ENCODE peak calls at places on chromosomes 4 and X, in six cellular contexts. Y, O, M, K, S and B are unnamed samples.
A peak's percentile ranks its signal among the peaks of the same experiment; 100 is the strongest.

GRCh38 chr4:52788806-52789205 is 37.6 kb upstream of the ERVMER34-1 start:
- DNase-seq in Y (no peak), O (no peak), M (no peak), K (no peak), S (no peak), B (no peak)

GRCh38 chrX:54808109-54808604 is 612 bp downstream of the MAGED2 start:
- DNase-seq in Y (no peak), O (peak; percentile 77), M (peak; percentile 69), K (peak; percentile 65), S (no peak), B (peak; percentile 41)

GRCh38 chr4:94653984-94654609 is 103.7 kb upstream of the BMPR1B start:
- DNase-seq in Y (no peak), O (no peak), M (no peak), K (no peak), S (no peak), B (no peak)

GRCh38 chrX:108114541-108114940 is 23.0 kb downstream of the ATG4A start:
- DNase-seq in Y (no peak), O (no peak), M (no peak), K (no peak), S (no peak), B (no peak)

GRCh38 chrX:98448524-98448923 is 1564.8 kb downstream of the RPA4 start:
- DNase-seq in Y (no peak), O (no peak), M (no peak), K (no peak), S (no peak), B (no peak)

GRCh38 chrX:154827194-154827593 is 7.3 kb downstream of the SMIM9 start:
- DNase-seq in Y (no peak), O (no peak), M (no peak), K (no peak), S (no peak), B (no peak)

GRCh38 chr4:56768772-56769171 is 52.7 kb downstream of the SPINK2 start:
- DNase-seq in Y (no peak), O (no peak), M (peak; percentile 68), K (peak; percentile 58), S (no peak), B (no peak)

GRCh38 chr4:8033067-8033755 is 93.5 kb upstream of the AFAP1 start:
- DNase-seq in Y (no peak), O (no peak), M (no peak), K (no peak), S (no peak), B (no peak)

GRCh38 chrX:8864151-8864550 is 63.0 kb upstream of the FAM9A start:
- DNase-seq in Y (no peak), O (no peak), M (no peak), K (no peak), S (no peak), B (no peak)

GRCh38 chr4:127400736-127401346 is 231.9 kb upstream of the INTU start:
- DNase-seq in Y (peak; percentile 61), O (peak; percentile 25), M (peak; percentile 46), K (peak; percentile 36), S (no peak), B (no peak)

GRCh38 chr4:51995647-51996046 is 24.5 kb downstream of the LRRC66 start:
- DNase-seq in Y (no peak), O (no peak), M (no peak), K (no peak), S (no peak), B (no peak)

GRCh38 chrX:106933538-106933961 is 13.3 kb downstream of the CLDN2 start:
- DNase-seq in Y (no peak), O (no peak), M (peak; percentile 16), K (no peak), S (no peak), B (no peak)

GRCh38 chr4:158996669-158997074 is 106.2 kb upstream of the RAPGEF2 start:
- DNase-seq in Y (peak; percentile 99), O (no peak), M (no peak), K (no peak), S (no peak), B (no peak)

GRCh38 chr4:175614880-175615279 is 197.2 kb downstream of the GPM6A start:
- DNase-seq in Y (no peak), O (no peak), M (no peak), K (no peak), S (no peak), B (no peak)

GRCh38 chr4:110970642-110971041 is 347.8 kb upstream of the PITX2 start:
- DNase-seq in Y (peak; percentile 32), O (no peak), M (peak; percentile 82), K (peak; percentile 68), S (no peak), B (no peak)

GRCh38 chr4:167897116-167897515 is 195.2 kb upstream of the ANXA10 start:
- DNase-seq in Y (peak; percentile 95), O (no peak), M (no peak), K (no peak), S (peak; percentile 95), B (no peak)

GRCh38 chr4:112296949-112297483 is at the start of gene ALPK1:
- DNase-seq in Y (peak; percentile 84), O (no peak), M (peak; percentile 53), K (no peak), S (no peak), B (no peak)

GRCh38 chrX:101257448-101258259 is 33.5 kb downstream of the TAF7L start:
- DNase-seq in Y (no peak), O (no peak), M (no peak), K (no peak), S (no peak), B (no peak)

GRCh38 chrX:106397788-106398538 is 213.8 kb upstream of the RADX start:
- DNase-seq in Y (peak; percentile 12), O (no peak), M (no peak), K (no peak), S (no peak), B (no peak)

GRCh38 chr4:68359508-68359907 is 9.6 kb upstream of the YTHDC1 start:
- DNase-seq in Y (no peak), O (no peak), M (no peak), K (no peak), S (no peak), B (no peak)

GRCh38 chr4:23827971-23828680 is 61.7 kb downstream of the PPARGC1A start:
- DNase-seq in Y (no peak), O (no peak), M (no peak), K (no peak), S (no peak), B (no peak)

GRCh38 chr4:89860971-89861370 is 24.0 kb upstream of the SNCA start:
- DNase-seq in Y (no peak), O (no peak), M (no peak), K (no peak), S (no peak), B (no peak)

GRCh38 chr4:69066945-69067344 is 29.3 kb upstream of the UGT2B7 start:
- DNase-seq in Y (peak; percentile 65), O (no peak), M (no peak), K (no peak), S (no peak), B (no peak)

GRCh38 chr4:166067915-166068314 is 194.9 kb downstream of the TLL1 start:
- DNase-seq in Y (no peak), O (no peak), M (no peak), K (no peak), S (no peak), B (no peak)

GRCh38 chr4:109016200-109016599 is 253.3 kb upstream of the ETNPPL start:
- DNase-seq in Y (no peak), O (no peak), M (no peak), K (no peak), S (no peak), B (no peak)

GRCh38 chr4:90457817-90458216 is 330.6 kb downstream of the CCSER1 start:
- DNase-seq in Y (no peak), O (no peak), M (no peak), K (no peak), S (no peak), B (no peak)

GRCh38 chrX:72139538-72139937 is 7.8 kb upstream of the RTL5 start:
- DNase-seq in Y (no peak), O (no peak), M (no peak), K (no peak), S (no peak), B (no peak)

GRCh38 chrX:154082396-154083133 is 15.0 kb downstream of the MECP2 start:
- DNase-seq in Y (peak; percentile 55), O (no peak), M (no peak), K (no peak), S (no peak), B (no peak)

GRCh38 chrX:11137543-11138139 is 26.5 kb downstream of the HCCS start:
- DNase-seq in Y (no peak), O (no peak), M (peak; percentile 52), K (no peak), S (no peak), B (no peak)
- TF ChIP-seq CTCF in Y (peak; percentile 58), O (peak; percentile 62), M (no peak), K (peak; percentile 54), S (peak; percentile 75), B (no peak)

GRCh38 chr4:153153339-153153851 is 50.8 kb upstream of the TRIM2 start:
- DNase-seq in Y (peak; percentile 51), O (peak; percentile 30), M (peak; percentile 71), K (peak; percentile 72), S (no peak), B (no peak)
- TF ChIP-seq CTCF in Y (no peak), O (no peak), M (no peak), K (peak; percentile 15), S (no peak), B (no peak)

DNA sequence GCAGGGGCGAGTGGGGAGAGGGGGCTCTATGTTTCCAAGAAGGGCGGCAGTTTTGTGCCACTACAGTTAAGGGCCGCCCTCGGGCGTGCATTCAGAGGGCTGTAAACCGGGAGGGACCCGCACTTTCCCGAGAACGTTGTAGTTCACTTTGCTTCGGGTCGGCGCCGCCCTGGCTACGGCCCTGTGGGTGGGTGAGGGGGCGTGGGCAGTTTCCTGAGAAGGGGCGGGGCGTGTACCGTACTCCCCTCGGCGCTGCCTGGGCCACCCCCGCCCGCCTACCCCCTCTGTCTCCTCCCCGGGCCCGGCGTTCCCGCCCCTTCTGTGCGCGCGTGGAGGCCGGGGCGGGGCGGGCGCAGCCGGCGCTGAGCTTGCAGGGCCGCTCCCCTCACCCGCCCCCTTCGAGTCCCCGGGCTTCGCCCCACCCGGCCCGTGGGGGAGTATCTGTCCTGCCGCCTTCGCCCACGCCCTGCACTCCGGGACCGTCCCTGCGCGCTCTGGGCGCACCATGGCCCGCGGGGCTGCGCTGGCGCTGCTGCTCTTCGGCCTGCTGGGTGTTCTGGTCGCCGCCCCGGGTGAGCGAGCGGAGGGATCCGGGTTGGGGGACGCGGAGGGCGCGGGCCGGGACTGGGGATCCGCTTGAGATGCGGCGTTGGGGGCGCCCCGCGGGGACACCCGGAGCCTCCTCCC is at the start of gene CD99:
- DNase-seq in Y (peak; percentile 77), O (peak; percentile 96), M (peak; percentile 96), K (peak; percentile 96), S (peak; percentile 93), B (peak; percentile 68)
- TF ChIP-seq CTCF in Y (no peak), O (no peak), M (no peak), K (no peak), S (peak; percentile 13), B (no peak)

DNA sequence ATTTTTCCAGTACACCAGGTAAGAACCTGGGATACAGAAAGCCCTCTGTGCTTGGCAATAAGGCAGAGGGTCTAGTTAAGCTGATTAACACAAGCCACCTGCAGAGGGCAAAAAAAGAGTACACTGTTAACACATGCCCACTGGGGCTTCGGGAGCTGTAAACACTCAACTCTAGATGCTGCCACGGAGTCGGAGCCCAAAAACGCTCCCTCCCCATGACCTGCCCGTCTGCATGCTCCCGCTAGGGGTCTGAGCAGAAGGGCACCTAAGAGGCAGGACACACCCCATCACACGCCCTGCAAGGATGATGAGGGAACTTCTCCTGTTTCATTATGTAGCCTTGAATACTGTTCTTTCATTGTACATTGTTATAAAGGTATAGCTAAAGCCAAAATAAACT is 715.6 kb upstream of the AADAT start:
- DNase-seq in Y (no peak), O (no peak), M (no peak), K (no peak), S (no peak), B (no peak)
- TF ChIP-seq CTCF in Y (no peak), O (no peak), M (no peak), K (no peak), S (no peak), B (no peak)

GRCh38 chr4:142984871-142985585 is 138.9 kb upstream of the INPP4B start:
- DNase-seq in Y (peak; percentile 16), O (no peak), M (peak; percentile 31), K (no peak), S (no peak), B (no peak)
- TF ChIP-seq CTCF in Y (peak; percentile 59), O (peak; percentile 24), M (no peak), K (peak; percentile 45), S (peak; percentile 59), B (no peak)